ENCODE peak calls at places on chromosomes 6 and 20, in ten cellular contexts. One of them, this sample, is unnamed.

GRCh38 chr6:35568967-35569606 is 56.4 kb upstream of the TULP1 start:
- DNase-seq in kidney: peak
- DNase-seq in dorsolateral prefrontal cortex: peak
- DNase-seq in activated CD8-positive, alpha-beta memory T cell treated with anti-CD3 and anti-CD28 coated beads for 4 hours: no peak
- DNase-seq in AG09319: no peak
- DNase-seq in stimulated activated CD8-positive, alpha-beta memory T cell treated with anti-CD3 and anti-CD28 coated beads, Interleukin-15, amount 100 ng/mL, for 48 hours: peak
- DNase-seq in RWPE1: no peak
- DNase-seq in small intestine: peak
- DNase-seq in activated gamma-delta T cell treated with Interleukin-2 at 50 U/mL for 16 hours: peak
- DNase-seq in HCT116: no peak
- DNase-seq in this sample: no peak

GRCh38 chr6:3749991-3750323 is 1.6 kb downstream of the PXDC1 start:
- DNase-seq in kidney: peak
- DNase-seq in activated gamma-delta T cell treated with Interleukin-2 at 50 U/mL for 16 hours: no peak
- DNase-seq in small intestine: peak
- DNase-seq in activated CD8-positive, alpha-beta memory T cell treated with anti-CD3 and anti-CD28 coated beads for 4 hours: no peak
- DNase-seq in HCT116: no peak
- DNase-seq in stimulated activated CD8-positive, alpha-beta memory T cell treated with anti-CD3 and anti-CD28 coated beads, Interleukin-15, amount 100 ng/mL, for 48 hours: no peak
- DNase-seq in RWPE1: peak
- DNase-seq in AG09319: no peak
- DNase-seq in dorsolateral prefrontal cortex: no peak
- DNase-seq in this sample: no peak

GRCh38 chr20:54257090-54257816 is 49.4 kb downstream of the PFDN4 start:
- DNase-seq in AG09319: peak
- DNase-seq in dorsolateral prefrontal cortex: no peak
- DNase-seq in stimulated activated CD8-positive, alpha-beta memory T cell treated with anti-CD3 and anti-CD28 coated beads, Interleukin-15, amount 100 ng/mL, for 48 hours: no peak
- DNase-seq in HCT116: peak
- DNase-seq in kidney: no peak
- DNase-seq in activated CD8-positive, alpha-beta memory T cell treated with anti-CD3 and anti-CD28 coated beads for 4 hours: no peak
- DNase-seq in activated gamma-delta T cell treated with Interleukin-2 at 50 U/mL for 16 hours: no peak
- DNase-seq in small intestine: no peak
- DNase-seq in RWPE1: peak
- DNase-seq in this sample: peak

GRCh38 chr20:52747736-52748135 is 224.4 kb upstream of the TSHZ2 start:
- DNase-seq in kidney: no peak
- DNase-seq in small intestine: peak
- DNase-seq in dorsolateral prefrontal cortex: no peak
- DNase-seq in stimulated activated CD8-positive, alpha-beta memory T cell treated with anti-CD3 and anti-CD28 coated beads, Interleukin-15, amount 100 ng/mL, for 48 hours: no peak
- DNase-seq in HCT116: no peak
- DNase-seq in RWPE1: peak
- DNase-seq in AG09319: no peak
- DNase-seq in activated gamma-delta T cell treated with Interleukin-2 at 50 U/mL for 16 hours: no peak
- DNase-seq in activated CD8-positive, alpha-beta memory T cell treated with anti-CD3 and anti-CD28 coated beads for 4 hours: no peak
- DNase-seq in this sample: no peak

GRCh38 chr6:99711302-99711701 is 104.7 kb downstream of the PRDM13 start:
- DNase-seq in stimulated activated CD8-positive, alpha-beta memory T cell treated with anti-CD3 and anti-CD28 coated beads, Interleukin-15, amount 100 ng/mL, for 48 hours: no peak
- DNase-seq in kidney: no peak
- DNase-seq in RWPE1: no peak
- DNase-seq in dorsolateral prefrontal cortex: no peak
- DNase-seq in activated gamma-delta T cell treated with Interleukin-2 at 50 U/mL for 16 hours: no peak
- DNase-seq in AG09319: no peak
- DNase-seq in small intestine: no peak
- DNase-seq in activated CD8-positive, alpha-beta memory T cell treated with anti-CD3 and anti-CD28 coated beads for 4 hours: no peak
- DNase-seq in HCT116: no peak
- DNase-seq in this sample: no peak

GRCh38 chr6:56475736-56476457 is 166.8 kb downstream of the DST start:
- DNase-seq in dorsolateral prefrontal cortex: no peak
- DNase-seq in activated CD8-positive, alpha-beta memory T cell treated with anti-CD3 and anti-CD28 coated beads for 4 hours: no peak
- DNase-seq in stimulated activated CD8-positive, alpha-beta memory T cell treated with anti-CD3 and anti-CD28 coated beads, Interleukin-15, amount 100 ng/mL, for 48 hours: no peak
- DNase-seq in kidney: no peak
- DNase-seq in HCT116: no peak
- DNase-seq in activated gamma-delta T cell treated with Interleukin-2 at 50 U/mL for 16 hours: no peak
- DNase-seq in AG09319: no peak
- DNase-seq in small intestine: peak
- DNase-seq in RWPE1: no peak
- DNase-seq in this sample: no peak

GRCh38 chr6:131966443-131966842 is 15.3 kb upstream of the CCN2 start:
- DNase-seq in stimulated activated CD8-positive, alpha-beta memory T cell treated with anti-CD3 and anti-CD28 coated beads, Interleukin-15, amount 100 ng/mL, for 48 hours: no peak
- DNase-seq in small intestine: no peak
- DNase-seq in kidney: no peak
- DNase-seq in AG09319: no peak
- DNase-seq in activated gamma-delta T cell treated with Interleukin-2 at 50 U/mL for 16 hours: no peak
- DNase-seq in activated CD8-positive, alpha-beta memory T cell treated with anti-CD3 and anti-CD28 coated beads for 4 hours: no peak
- DNase-seq in HCT116: no peak
- DNase-seq in dorsolateral prefrontal cortex: no peak
- DNase-seq in RWPE1: no peak
- DNase-seq in this sample: no peak

GRCh38 chr6:4351857-4352669 is 216.7 kb upstream of the ECI2 start:
- DNase-seq in RWPE1: peak
- DNase-seq in HCT116: peak
- DNase-seq in activated CD8-positive, alpha-beta memory T cell treated with anti-CD3 and anti-CD28 coated beads for 4 hours: no peak
- DNase-seq in small intestine: no peak
- DNase-seq in dorsolateral prefrontal cortex: peak
- DNase-seq in kidney: peak
- DNase-seq in AG09319: peak
- DNase-seq in stimulated activated CD8-positive, alpha-beta memory T cell treated with anti-CD3 and anti-CD28 coated beads, Interleukin-15, amount 100 ng/mL, for 48 hours: no peak
- DNase-seq in activated gamma-delta T cell treated with Interleukin-2 at 50 U/mL for 16 hours: no peak
- DNase-seq in this sample: no peak